ENCODE peak calls at places on chromosomes 4 and X, in seven cellular contexts. M is stimulated activated CD8-positive, alpha-beta memory T cell treated with anti-CD3 and anti-CD28 coated beads, Interleukin-2, amount 100 ng/mL, for 48 hours; T is left ventricle myocardium inferior; N is CD8-positive, alpha-beta memory T cell; B is GM23248; P is NCI-H510A treated with DMSO at 0.1 percent for 48 hours; D is NCI-H146. A is an unnamed sample.

GRCh38 chr4:1746265-1746691 is 25.0 kb downstream of the TACC3 start:
- DNase-seq in M (peak; percentile 81), T (peak; percentile 68), N (peak; percentile 63), B (peak; percentile 75), P (peak; percentile 42), D (peak; percentile 61), A (peak; percentile 91)

GRCh38 chr4:86894465-86894864 is 2.2 kb upstream of the C4orf36 start:
- DNase-seq in M (no peak), T (no peak), N (no peak), B (peak; percentile 45), P (no peak), D (no peak), A (no peak)

GRCh38 chr4:85867281-85867680 is 392.3 kb downstream of the ARHGAP24 start:
- DNase-seq in M (no peak), T (no peak), N (no peak), B (peak; percentile 61), P (no peak), D (no peak), A (no peak)

GRCh38 chr4:61068745-61069144 is 131.4 kb upstream of the ADGRL3 start:
- DNase-seq in M (no peak), T (no peak), N (no peak), B (no peak), P (peak; percentile 34), D (no peak), A (no peak)

GRCh38 chrX:134782796-134783195 is 124.5 kb upstream of the PLAC1 start:
- DNase-seq in M (no peak), T (no peak), N (no peak), B (peak; percentile 64), P (peak; percentile 10), D (no peak), A (no peak)

GRCh38 chrX:139759637-139760036 is 51.7 kb upstream of the MCF2 start:
- DNase-seq in M (no peak), T (no peak), N (no peak), B (peak; percentile 38), P (no peak), D (no peak), A (peak; percentile 5)

GRCh38 chr4:11261066-11261850 is 167.4 kb downstream of the HS3ST1 start:
- DNase-seq in M (no peak), T (no peak), N (no peak), B (no peak), P (no peak), D (no peak), A (no peak)

GRCh38 chr4:23290656-23291055 is 597.9 kb downstream of the GBA3 start:
- DNase-seq in M (no peak), T (no peak), N (no peak), B (no peak), P (no peak), D (peak; percentile 20), A (no peak)

GRCh38 chrX:132602701-132603100 is 113.9 kb upstream of the MBNL3 start:
- DNase-seq in M (no peak), T (no peak), N (no peak), B (no peak), P (no peak), D (no peak), A (no peak)

GRCh38 chr4:67765401-67765800 is 11.2 kb upstream of the GNRHR start:
- DNase-seq in M (no peak), T (no peak), N (no peak), B (peak; percentile 41), P (no peak), D (no peak), A (no peak)

GRCh38 chrX:24838624-24839023 is 144.9 kb downstream of the POLA1 start:
- DNase-seq in M (no peak), T (no peak), N (no peak), B (peak; percentile 27), P (peak; percentile 28), D (peak; percentile 30), A (peak; percentile 12)

GRCh38 chr4:185119927-185120630 is 23.0 kb upstream of the SLC25A4 start:
- DNase-seq in M (no peak), T (no peak), N (no peak), B (no peak), P (no peak), D (no peak), A (no peak)

GRCh38 chr4:40685300-40685699 is 55.6 kb upstream of the RBM47 start:
- DNase-seq in M (no peak), T (no peak), N (no peak), B (peak; percentile 34), P (no peak), D (no peak), A (no peak)

GRCh38 chrX:134604701-134605271 is 53.5 kb downstream of the PLAC1 start:
- DNase-seq in M (no peak), T (peak; percentile 14), N (no peak), B (peak; percentile 51), P (peak; percentile 82), D (no peak), A (peak; percentile 39)

GRCh38 chr4:53208749-53209148 is 157.1 kb downstream of the SCFD2 start:
- DNase-seq in M (no peak), T (no peak), N (no peak), B (no peak), P (no peak), D (no peak), A (no peak)

GRCh38 chrX:2697741-2698294 is 6.7 kb downstream of the CD99 start:
- DNase-seq in M (no peak), T (no peak), N (no peak), B (no peak), P (no peak), D (no peak), A (no peak)

GRCh38 chr4:7234355-7235029 is 42.2 kb downstream of the SORCS2 start:
- DNase-seq in M (no peak), T (no peak), N (no peak), B (no peak), P (no peak), D (no peak), A (no peak)

GRCh38 chr4:2354127-2354526 is 64.3 kb downstream of the ZFYVE28 start:
- DNase-seq in M (no peak), T (no peak), N (no peak), B (peak; percentile 13), P (no peak), D (no peak), A (no peak)

GRCh38 chr4:29131304-29131703 is 1588.9 kb upstream of the PCDH7 start:
- DNase-seq in M (no peak), T (no peak), N (no peak), B (no peak), P (no peak), D (no peak), A (no peak)

GRCh38 chr4:101197350-101197749 is 150.0 kb downstream of the PPP3CA start:
- DNase-seq in M (no peak), T (no peak), N (no peak), B (no peak), P (peak; percentile 12), D (peak; percentile 3), A (no peak)

GRCh38 chr4:20318011-20318898 is 66.5 kb downstream of the SLIT2 start:
- DNase-seq in M (no peak), T (no peak), N (no peak), B (peak; percentile 31), P (no peak), D (peak; percentile 33), A (no peak)

GRCh38 chr4:98794565-98795205 is 134.2 kb downstream of the EIF4E start:
- DNase-seq in M (peak; percentile 3), T (no peak), N (no peak), B (peak; percentile 70), P (no peak), D (no peak), A (no peak)

GRCh38 chrX:119698835-119699234 is 5.9 kb upstream of the SEPTIN6 start:
- DNase-seq in M (no peak), T (no peak), N (no peak), B (peak; percentile 73), P (peak; percentile 34), D (peak; percentile 37), A (peak; percentile 41)

GRCh38 chr4:138512766-138513165 is 270.6 kb upstream of the SLC7A11 start:
- DNase-seq in M (no peak), T (no peak), N (no peak), B (no peak), P (no peak), D (no peak), A (no peak)

GRCh38 chrX:123976671-123977316 is 15.3 kb downstream of the STAG2 start:
- DNase-seq in M (no peak), T (no peak), N (no peak), B (peak; percentile 55), P (no peak), D (no peak), A (no peak)

GRCh38 chr4:7757501-7758443 is 181.9 kb downstream of the AFAP1 start:
- DNase-seq in M (no peak), T (no peak), N (no peak), B (no peak), P (no peak), D (no peak), A (no peak)

GRCh38 chr4:126627255-126627654 is 1005.5 kb upstream of the INTU start:
- DNase-seq in M (no peak), T (no peak), N (no peak), B (peak; percentile 48), P (no peak), D (no peak), A (no peak)

GRCh38 chr4:5168891-5169290 is 117.6 kb downstream of the STK32B start:
- DNase-seq in M (no peak), T (no peak), N (no peak), B (no peak), P (no peak), D (no peak), A (no peak)

GRCh38 chrX:45743081-45743533 is 542.4 kb upstream of the DIPK2B start:
- DNase-seq in M (no peak), T (no peak), N (no peak), B (peak; percentile 77), P (no peak), D (no peak), A (peak; percentile 36)

GRCh38 chr4:107719211-107719926 is 665 bp downstream of the PAPSS1 start:
- DNase-seq in M (no peak), T (no peak), N (no peak), B (peak; percentile 66), P (no peak), D (peak; percentile 20), A (peak; percentile 24)

GRCh38 chrX:148915474-148915873 is 415.1 kb downstream of the AFF2 start:
- DNase-seq in M (no peak), T (no peak), N (no peak), B (no peak), P (no peak), D (no peak), A (no peak)

GRCh38 chr4:10655968-10656367 is 28.6 kb downstream of the CLNK start:
- DNase-seq in M (no peak), T (no peak), N (no peak), B (peak; percentile 76), P (no peak), D (no peak), A (no peak)

GRCh38 chr4:67286724-67287123 is 258.6 kb downstream of the CENPC start:
- DNase-seq in M (no peak), T (no peak), N (no peak), B (no peak), P (no peak), D (no peak), A (no peak)

GRCh38 chr4:85700362-85700761 is 225.4 kb downstream of the ARHGAP24 start:
- DNase-seq in M (no peak), T (no peak), N (no peak), B (no peak), P (no peak), D (no peak), A (no peak)

GRCh38 chr4:7637139-7637538 is 202.4 kb upstream of the PSAPL1 start:
- DNase-seq in M (no peak), T (no peak), N (no peak), B (no peak), P (no peak), D (no peak), A (no peak)

GRCh38 chr4:106369456-106370060 is 980 bp upstream of the GIMD1 start:
- DNase-seq in M (no peak), T (no peak), N (no peak), B (peak; percentile 85), P (peak; percentile 8), D (peak; percentile 12), A (peak; percentile 43)

GRCh38 chrX:118974908-118975671 is 672 bp downstream of the LONRF3 start:
- DNase-seq in M (peak; percentile 16), T (peak; percentile 19), N (peak; percentile 27), B (peak; percentile 53), P (peak; percentile 39), D (peak; percentile 18), A (peak; percentile 48)

GRCh38 chr4:31021008-31021407 is 300.8 kb downstream of the PCDH7 start:
- DNase-seq in M (no peak), T (no peak), N (no peak), B (no peak), P (no peak), D (no peak), A (no peak)